ENCODE peak calls at places on chromosome X, in five cellular contexts. One of them, this sample, is unnamed.

GRCh38 chrX:66638591-66639500 is at the start of gene EDA2R:
- DNase-seq in dermis microvascular lymphatic vessel endothelial cell: peak; percentile 34
- DNase-seq in activated CD4-positive, alpha-beta T cell treated with anti-CD3 and anti-CD28 coated beads, Interleukin-2, amount 50 U/mL, for 24 hours: no peak
- DNase-seq in NCI-H1694 treated with DMSO at 0.1 percent for 48 hours: no peak
- DNase-seq in skeletal muscle cell: peak; percentile 72
- DNase-seq in this sample: no peak

GRCh38 chrX:133970021-133970550 is 15.3 kb downstream of the GPC3 start:
- DNase-seq in dermis microvascular lymphatic vessel endothelial cell: no peak
- DNase-seq in activated CD4-positive, alpha-beta T cell treated with anti-CD3 and anti-CD28 coated beads, Interleukin-2, amount 50 U/mL, for 24 hours: no peak
- DNase-seq in NCI-H1694 treated with DMSO at 0.1 percent for 48 hours: no peak
- DNase-seq in skeletal muscle cell: no peak
- DNase-seq in this sample: no peak

GRCh38 chrX:69991685-69992084 is 58.1 kb downstream of the AWAT2 start:
- DNase-seq in dermis microvascular lymphatic vessel endothelial cell: no peak
- DNase-seq in activated CD4-positive, alpha-beta T cell treated with anti-CD3 and anti-CD28 coated beads, Interleukin-2, amount 50 U/mL, for 24 hours: no peak
- DNase-seq in NCI-H1694 treated with DMSO at 0.1 percent for 48 hours: peak; percentile 33
- DNase-seq in skeletal muscle cell: no peak
- DNase-seq in this sample: no peak

GRCh38 chrX:106862972-106863688 is 40.0 kb downstream of the RIPPLY1 start:
- DNase-seq in dermis microvascular lymphatic vessel endothelial cell: peak; percentile 11
- DNase-seq in activated CD4-positive, alpha-beta T cell treated with anti-CD3 and anti-CD28 coated beads, Interleukin-2, amount 50 U/mL, for 24 hours: no peak
- DNase-seq in NCI-H1694 treated with DMSO at 0.1 percent for 48 hours: peak; percentile 2
- DNase-seq in skeletal muscle cell: no peak
- DNase-seq in this sample: no peak

GRCh38 chrX:13078739-13079444 is 34.5 kb upstream of the FAM9C start:
- DNase-seq in dermis microvascular lymphatic vessel endothelial cell: peak; percentile 43
- DNase-seq in activated CD4-positive, alpha-beta T cell treated with anti-CD3 and anti-CD28 coated beads, Interleukin-2, amount 50 U/mL, for 24 hours: no peak
- DNase-seq in NCI-H1694 treated with DMSO at 0.1 percent for 48 hours: no peak
- DNase-seq in skeletal muscle cell: peak; percentile 78
- DNase-seq in this sample: peak; percentile 21

GRCh38 chrX:1397001-1397400 is 5.1 kb upstream of the SLC25A6 start:
- DNase-seq in dermis microvascular lymphatic vessel endothelial cell: no peak
- DNase-seq in activated CD4-positive, alpha-beta T cell treated with anti-CD3 and anti-CD28 coated beads, Interleukin-2, amount 50 U/mL, for 24 hours: no peak
- DNase-seq in NCI-H1694 treated with DMSO at 0.1 percent for 48 hours: no peak
- DNase-seq in skeletal muscle cell: no peak
- DNase-seq in this sample: no peak

GRCh38 chrX:9352683-9353430 is 112.0 kb upstream of the TBL1X start:
- DNase-seq in dermis microvascular lymphatic vessel endothelial cell: no peak
- DNase-seq in activated CD4-positive, alpha-beta T cell treated with anti-CD3 and anti-CD28 coated beads, Interleukin-2, amount 50 U/mL, for 24 hours: no peak
- DNase-seq in NCI-H1694 treated with DMSO at 0.1 percent for 48 hours: no peak
- DNase-seq in skeletal muscle cell: peak; percentile 77
- DNase-seq in this sample: no peak

GRCh38 chrX:55109304-55109703 is 20.5 kb downstream of the PAGE2 start:
- DNase-seq in dermis microvascular lymphatic vessel endothelial cell: no peak
- DNase-seq in activated CD4-positive, alpha-beta T cell treated with anti-CD3 and anti-CD28 coated beads, Interleukin-2, amount 50 U/mL, for 24 hours: no peak
- DNase-seq in NCI-H1694 treated with DMSO at 0.1 percent for 48 hours: no peak
- DNase-seq in skeletal muscle cell: no peak
- DNase-seq in this sample: no peak

GRCh38 chrX:1595711-1596060 is 4.3 kb downstream of the AKAP17A start:
- DNase-seq in dermis microvascular lymphatic vessel endothelial cell: no peak
- DNase-seq in activated CD4-positive, alpha-beta T cell treated with anti-CD3 and anti-CD28 coated beads, Interleukin-2, amount 50 U/mL, for 24 hours: no peak
- DNase-seq in NCI-H1694 treated with DMSO at 0.1 percent for 48 hours: no peak
- DNase-seq in skeletal muscle cell: no peak
- DNase-seq in this sample: no peak

GRCh38 chrX:136065044-136065671 is 79.9 kb downstream of the SLC9A6 start:
- DNase-seq in dermis microvascular lymphatic vessel endothelial cell: peak; percentile 90
- DNase-seq in activated CD4-positive, alpha-beta T cell treated with anti-CD3 and anti-CD28 coated beads, Interleukin-2, amount 50 U/mL, for 24 hours: no peak
- DNase-seq in NCI-H1694 treated with DMSO at 0.1 percent for 48 hours: peak; percentile 59
- DNase-seq in skeletal muscle cell: peak; percentile 85
- DNase-seq in this sample: no peak

GRCh38 chrX:115344885-115345653 is 55.6 kb downstream of the LUZP4 start:
- DNase-seq in dermis microvascular lymphatic vessel endothelial cell: peak; percentile 98
- DNase-seq in activated CD4-positive, alpha-beta T cell treated with anti-CD3 and anti-CD28 coated beads, Interleukin-2, amount 50 U/mL, for 24 hours: no peak
- DNase-seq in NCI-H1694 treated with DMSO at 0.1 percent for 48 hours: no peak
- DNase-seq in skeletal muscle cell: peak; percentile 93
- DNase-seq in this sample: peak; percentile 45

GRCh38 chrX:150316564-150316963 is 46.6 kb upstream of the MAMLD1 start:
- DNase-seq in dermis microvascular lymphatic vessel endothelial cell: no peak
- DNase-seq in activated CD4-positive, alpha-beta T cell treated with anti-CD3 and anti-CD28 coated beads, Interleukin-2, amount 50 U/mL, for 24 hours: no peak
- DNase-seq in NCI-H1694 treated with DMSO at 0.1 percent for 48 hours: no peak
- DNase-seq in skeletal muscle cell: no peak
- DNase-seq in this sample: no peak

GRCh38 chrX:23557070-23557469 is 110.2 kb upstream of the PRDX4 start:
- DNase-seq in dermis microvascular lymphatic vessel endothelial cell: no peak
- DNase-seq in activated CD4-positive, alpha-beta T cell treated with anti-CD3 and anti-CD28 coated beads, Interleukin-2, amount 50 U/mL, for 24 hours: no peak
- DNase-seq in NCI-H1694 treated with DMSO at 0.1 percent for 48 hours: no peak
- DNase-seq in skeletal muscle cell: no peak
- DNase-seq in this sample: no peak

GRCh38 chrX:101682723-101683122 is 23.1 kb upstream of the ARMCX2 start:
- DNase-seq in dermis microvascular lymphatic vessel endothelial cell: peak; percentile 48
- DNase-seq in activated CD4-positive, alpha-beta T cell treated with anti-CD3 and anti-CD28 coated beads, Interleukin-2, amount 50 U/mL, for 24 hours: no peak
- DNase-seq in NCI-H1694 treated with DMSO at 0.1 percent for 48 hours: no peak
- DNase-seq in skeletal muscle cell: peak; percentile 43
- DNase-seq in this sample: no peak

GRCh38 chrX:1589356-1590130 is 1.9 kb upstream of the AKAP17A start:
- DNase-seq in dermis microvascular lymphatic vessel endothelial cell: no peak
- DNase-seq in activated CD4-positive, alpha-beta T cell treated with anti-CD3 and anti-CD28 coated beads, Interleukin-2, amount 50 U/mL, for 24 hours: no peak
- DNase-seq in NCI-H1694 treated with DMSO at 0.1 percent for 48 hours: no peak
- DNase-seq in skeletal muscle cell: no peak
- DNase-seq in this sample: no peak

GRCh38 chrX:30949554-30949953 is 60.5 kb upstream of the TAB3 start:
- DNase-seq in dermis microvascular lymphatic vessel endothelial cell: no peak
- DNase-seq in activated CD4-positive, alpha-beta T cell treated with anti-CD3 and anti-CD28 coated beads, Interleukin-2, amount 50 U/mL, for 24 hours: no peak
- DNase-seq in NCI-H1694 treated with DMSO at 0.1 percent for 48 hours: no peak
- DNase-seq in skeletal muscle cell: no peak
- DNase-seq in this sample: no peak

GRCh38 chrX:24253469-24253868 is 60.4 kb downstream of the SUPT20HL2 start:
- DNase-seq in dermis microvascular lymphatic vessel endothelial cell: no peak
- DNase-seq in activated CD4-positive, alpha-beta T cell treated with anti-CD3 and anti-CD28 coated beads, Interleukin-2, amount 50 U/mL, for 24 hours: no peak
- DNase-seq in NCI-H1694 treated with DMSO at 0.1 percent for 48 hours: no peak
- DNase-seq in skeletal muscle cell: no peak
- DNase-seq in this sample: no peak

GRCh38 chrX:129540068-129540653 is at the start of gene OCRL:
- DNase-seq in dermis microvascular lymphatic vessel endothelial cell: peak; percentile 70
- DNase-seq in activated CD4-positive, alpha-beta T cell treated with anti-CD3 and anti-CD28 coated beads, Interleukin-2, amount 50 U/mL, for 24 hours: no peak
- DNase-seq in NCI-H1694 treated with DMSO at 0.1 percent for 48 hours: peak; percentile 34
- DNase-seq in skeletal muscle cell: no peak
- DNase-seq in this sample: peak; percentile 87

GRCh38 chrX:110557864-110558263 is 199.2 kb downstream of the RTL9 start:
- DNase-seq in dermis microvascular lymphatic vessel endothelial cell: no peak
- DNase-seq in activated CD4-positive, alpha-beta T cell treated with anti-CD3 and anti-CD28 coated beads, Interleukin-2, amount 50 U/mL, for 24 hours: no peak
- DNase-seq in NCI-H1694 treated with DMSO at 0.1 percent for 48 hours: no peak
- DNase-seq in skeletal muscle cell: no peak
- DNase-seq in this sample: no peak

GRCh38 chrX:13938053-13938765 is 91.5 kb downstream of the GEMIN8 start:
- DNase-seq in dermis microvascular lymphatic vessel endothelial cell: peak; percentile 0
- DNase-seq in activated CD4-positive, alpha-beta T cell treated with anti-CD3 and anti-CD28 coated beads, Interleukin-2, amount 50 U/mL, for 24 hours: no peak
- DNase-seq in NCI-H1694 treated with DMSO at 0.1 percent for 48 hours: no peak
- DNase-seq in skeletal muscle cell: no peak
- DNase-seq in this sample: no peak

GRCh38 chrX:150752124-150752523 is 58.9 kb downstream of the MTMR1 start:
- DNase-seq in dermis microvascular lymphatic vessel endothelial cell: no peak
- DNase-seq in activated CD4-positive, alpha-beta T cell treated with anti-CD3 and anti-CD28 coated beads, Interleukin-2, amount 50 U/mL, for 24 hours: no peak
- DNase-seq in NCI-H1694 treated with DMSO at 0.1 percent for 48 hours: no peak
- DNase-seq in skeletal muscle cell: no peak
- DNase-seq in this sample: no peak

GRCh38 chrX:15737188-15737956 is 698 bp upstream of the CA5B start:
- DNase-seq in dermis microvascular lymphatic vessel endothelial cell: no peak
- DNase-seq in activated CD4-positive, alpha-beta T cell treated with anti-CD3 and anti-CD28 coated beads, Interleukin-2, amount 50 U/mL, for 24 hours: no peak
- DNase-seq in NCI-H1694 treated with DMSO at 0.1 percent for 48 hours: no peak
- DNase-seq in skeletal muscle cell: no peak
- DNase-seq in this sample: no peak

GRCh38 chrX:136250191-136251041 is 784 bp downstream of the MAP7D3 start:
- DNase-seq in dermis microvascular lymphatic vessel endothelial cell: no peak
- DNase-seq in activated CD4-positive, alpha-beta T cell treated with anti-CD3 and anti-CD28 coated beads, Interleukin-2, amount 50 U/mL, for 24 hours: peak; percentile 16
- DNase-seq in NCI-H1694 treated with DMSO at 0.1 percent for 48 hours: peak; percentile 7
- DNase-seq in skeletal muscle cell: no peak
- DNase-seq in this sample: no peak

GRCh38 chrX:148878371-148878770 is 378.0 kb downstream of the AFF2 start:
- DNase-seq in dermis microvascular lymphatic vessel endothelial cell: no peak
- DNase-seq in activated CD4-positive, alpha-beta T cell treated with anti-CD3 and anti-CD28 coated beads, Interleukin-2, amount 50 U/mL, for 24 hours: no peak
- DNase-seq in NCI-H1694 treated with DMSO at 0.1 percent for 48 hours: no peak
- DNase-seq in skeletal muscle cell: no peak
- DNase-seq in this sample: no peak

GRCh38 chrX:41090568-41091238 is 5.5 kb downstream of the USP9X start:
- DNase-seq in dermis microvascular lymphatic vessel endothelial cell: peak; percentile 7
- DNase-seq in activated CD4-positive, alpha-beta T cell treated with anti-CD3 and anti-CD28 coated beads, Interleukin-2, amount 50 U/mL, for 24 hours: no peak
- DNase-seq in NCI-H1694 treated with DMSO at 0.1 percent for 48 hours: no peak
- DNase-seq in skeletal muscle cell: no peak
- DNase-seq in this sample: no peak